ENCODE peak calls at places on chromosomes 5 and 9, in nine cellular contexts. B is GM13977; Y is activated naive CD4-positive, alpha-beta T cell; H is HCT116; N is T-helper 17 cell; D is HuH-7.5; L is brain microvascular endothelial cell; E is CD8-positive, alpha-beta memory T cell; U is Right ventricle myocardium superior. K is an unnamed sample.

GRCh38 chr9:89435315-89435823 is 62.5 kb downstream of the SEMA4D start:
- DNase-seq in E (no peak), N (no peak), D (peak), U (no peak), L (no peak), H (peak), B (no peak), Y (no peak), K (no peak)

GRCh38 chr5:175059687-175060194 is 335.4 kb downstream of the MSX2 start:
- DNase-seq in L (peak), E (no peak), B (no peak), Y (no peak), N (no peak), D (no peak), H (peak), U (peak), K (peak)

GRCh38 chr9:107422189-107422802 is 67.3 kb downstream of the KLF4 start:
- DNase-seq in Y (no peak), N (no peak), D (peak), H (peak), U (peak), B (peak), E (no peak), L (peak), K (peak)

GRCh38 chr9:126151031-126151670 is 175.5 kb upstream of the MVB12B start:
- DNase-seq in Y (no peak), D (no peak), N (no peak), H (no peak), B (no peak), E (no peak), U (no peak), L (no peak), K (no peak)

GRCh38 chr9:114334490-114334889 is 4.8 kb downstream of the ORM2 start:
- DNase-seq in H (no peak), N (no peak), D (no peak), L (no peak), U (no peak), B (no peak), Y (no peak), E (no peak), K (no peak)

GRCh38 chr9:121619566-121619965 is 31.9 kb upstream of the DAB2IP start:
- DNase-seq in E (no peak), U (no peak), D (no peak), N (no peak), B (no peak), H (no peak), Y (no peak), L (no peak), K (no peak)

GRCh38 chr5:150503977-150504620 is 3.8 kb upstream of the NDST1 start:
- DNase-seq in B (no peak), N (no peak), U (peak), D (no peak), E (no peak), Y (no peak), H (no peak), L (no peak), K (no peak)

GRCh38 chr5:154756203-154756870 is 1.2 kb downstream of the LARP1 start:
- DNase-seq in N (peak), B (no peak), U (peak), D (peak), H (no peak), Y (peak), L (no peak), E (peak), K (peak)

GRCh38 chr9:85521331-85522197 is 220.2 kb downstream of the AGTPBP1 start:
- DNase-seq in N (no peak), B (no peak), E (no peak), H (no peak), D (no peak), Y (no peak), L (no peak), U (peak), K (peak)

GRCh38 chr5:124126504-124127240 is 614.7 kb downstream of the CSNK1G3 start:
- DNase-seq in H (no peak), U (no peak), D (no peak), Y (no peak), E (no peak), L (no peak), N (no peak), B (no peak), K (no peak)